ENCODE peak calls at places on chromosomes 12 and 14, in eight cellular contexts. T, E, S, L, I, F, O and P are unnamed samples.

GRCh38 chr12:15227004-15227679 is 5.9 kb upstream of the RERG start:
- DNase-seq in T (peak), E (peak), S (peak), L (peak), I (peak), F (peak), O (peak), P (no peak)

GRCh38 chr14:104107101-104107581 is 21.6 kb downstream of the ASPG start:
- DNase-seq in T (no peak), E (no peak), S (peak), L (no peak), I (no peak), F (no peak), O (no peak), P (no peak)

GRCh38 chr12:82740-83139 is 16.2 kb downstream of the IQSEC3 start:
- DNase-seq in T (no peak), E (no peak), S (no peak), L (no peak), I (no peak), F (no peak), O (no peak), P (no peak)

GRCh38 chr14:32662234-32662633 is 276.4 kb upstream of the NPAS3 start:
- DNase-seq in T (peak), E (no peak), S (no peak), L (no peak), I (no peak), F (peak), O (no peak), P (no peak)

GRCh38 chr14:95287176-95287754 is 32.4 kb downstream of the CLMN start:
- DNase-seq in T (no peak), E (no peak), S (no peak), L (no peak), I (no peak), F (no peak), O (no peak), P (no peak)

GRCh38 chr12:68264175-68264863 is 10.9 kb upstream of the IL22 start:
- DNase-seq in T (no peak), E (no peak), S (no peak), L (no peak), I (no peak), F (peak), O (no peak), P (no peak)

GRCh38 chr12:115983226-115983798 is 294.2 kb downstream of the MED13L start:
- DNase-seq in T (no peak), E (no peak), S (no peak), L (no peak), I (peak), F (peak), O (no peak), P (no peak)

GRCh38 chr12:124749725-124750124 is 113.9 kb downstream of the SCARB1 start:
- DNase-seq in T (no peak), E (no peak), S (no peak), L (no peak), I (no peak), F (no peak), O (no peak), P (no peak)

GRCh38 chr12:128510527-128510926 is 243.6 kb downstream of the TMEM132C start:
- DNase-seq in T (no peak), E (no peak), S (no peak), L (no peak), I (no peak), F (no peak), O (no peak), P (no peak)

GRCh38 chr14:48429512-48429911 is 754.1 kb upstream of the MDGA2 start:
- DNase-seq in T (no peak), E (no peak), S (no peak), L (no peak), I (no peak), F (no peak), O (no peak), P (no peak)

GRCh38 chr14:64800000-64800399 is 79.7 kb downstream of the SPTB start:
- DNase-seq in T (peak), E (no peak), S (no peak), L (peak), I (peak), F (peak), O (no peak), P (no peak)

GRCh38 chr14:65600742-65601141 is 188.2 kb downstream of the FUT8 start:
- DNase-seq in T (no peak), E (no peak), S (no peak), L (peak), I (no peak), F (no peak), O (no peak), P (no peak)

GRCh38 chr12:30598889-30599288 is 96.8 kb downstream of the IPO8 start:
- DNase-seq in T (no peak), E (no peak), S (no peak), L (no peak), I (no peak), F (no peak), O (no peak), P (no peak)

GRCh38 chr12:59039005-59039404 is 118.7 kb upstream of the LRIG3 start:
- DNase-seq in T (no peak), E (no peak), S (no peak), L (no peak), I (no peak), F (no peak), O (no peak), P (no peak)

GRCh38 chr12:67430708-67431335 is 161.7 kb downstream of the CAND1 start:
- DNase-seq in T (no peak), E (no peak), S (peak), L (no peak), I (no peak), F (peak), O (no peak), P (peak)

GRCh38 chr14:38208825-38209562 is 1.3 kb downstream of the SSTR1 start:
- DNase-seq in T (peak), E (no peak), S (no peak), L (no peak), I (peak), F (peak), O (no peak), P (no peak)

GRCh38 chr12:24111101-24111500 is 161.6 kb upstream of the SOX5 start:
- DNase-seq in T (peak), E (no peak), S (no peak), L (no peak), I (no peak), F (peak), O (no peak), P (no peak)

GRCh38 chr14:93946104-93946503 is 19.0 kb downstream of the FAM181A start:
- DNase-seq in T (no peak), E (no peak), S (no peak), L (no peak), I (no peak), F (peak), O (no peak), P (no peak)

GRCh38 chr14:99768381-99768780 is 24.8 kb upstream of the EML1 start:
- DNase-seq in T (no peak), E (no peak), S (peak), L (no peak), I (peak), F (peak), O (no peak), P (no peak)

GRCh38 chr12:67434653-67435375 is 165.7 kb downstream of the CAND1 start:
- DNase-seq in T (peak), E (no peak), S (no peak), L (no peak), I (no peak), F (peak), O (no peak), P (no peak)

GRCh38 chr12:128684357-128684756 is 139.4 kb downstream of the SLC15A4 start:
- DNase-seq in T (no peak), E (no peak), S (peak), L (no peak), I (no peak), F (no peak), O (no peak), P (no peak)

GRCh38 chr12:117045175-117045997 is 53.8 kb downstream of the TESC start:
- DNase-seq in T (no peak), E (no peak), S (no peak), L (no peak), I (no peak), F (no peak), O (no peak), P (no peak)

GRCh38 chr14:71432334-71432733 is 499.9 kb upstream of the RGS6 start:
- DNase-seq in T (no peak), E (no peak), S (no peak), L (no peak), I (no peak), F (no peak), O (no peak), P (no peak)

GRCh38 chr14:68986225-68986624 is 7.1 kb upstream of the ACTN1 start:
- DNase-seq in T (no peak), E (no peak), S (no peak), L (no peak), I (no peak), F (no peak), O (no peak), P (no peak)

GRCh38 chr14:32986791-32987545 is 48.3 kb downstream of the NPAS3 start:
- DNase-seq in T (no peak), E (no peak), S (no peak), L (no peak), I (peak), F (peak), O (peak), P (no peak)

GRCh38 chr12:104218935-104219334 is 3.4 kb downstream of the TXNRD1 start:
- DNase-seq in T (peak), E (no peak), S (no peak), L (no peak), I (no peak), F (peak), O (no peak), P (no peak)

GRCh38 chr12:58917699-58918334 is 2.5 kb downstream of the LRIG3 start:
- DNase-seq in T (no peak), E (no peak), S (no peak), L (no peak), I (peak), F (no peak), O (no peak), P (no peak)

GRCh38 chr14:51860836-51861583 is 598 bp downstream of the GNG2 start:
- DNase-seq in T (no peak), E (no peak), S (no peak), L (no peak), I (no peak), F (peak), O (no peak), P (no peak)

GRCh38 chr14:72961579-72962335 is 35.5 kb downstream of the DCAF4 start:
- DNase-seq in T (no peak), E (no peak), S (no peak), L (no peak), I (no peak), F (peak), O (no peak), P (no peak)

GRCh38 chr12:108646597-108647190 is 13.0 kb upstream of the SELPLG start:
- DNase-seq in T (no peak), E (no peak), S (no peak), L (no peak), I (no peak), F (peak), O (no peak), P (no peak)

GRCh38 chr14:33691907-33692306 is 259.0 kb downstream of the EGLN3 start:
- DNase-seq in T (no peak), E (no peak), S (no peak), L (no peak), I (no peak), F (no peak), O (no peak), P (no peak)

GRCh38 chr14:91413547-91414474 is 3.8 kb downstream of the CCDC88C start:
- DNase-seq in T (no peak), E (no peak), S (no peak), L (peak), I (no peak), F (no peak), O (no peak), P (no peak)

GRCh38 chr12:26318661-26319068 is 123.3 kb downstream of the SSPN start:
- DNase-seq in T (peak), E (peak), S (peak), L (no peak), I (no peak), F (peak), O (no peak), P (peak)

GRCh38 chr12:79848321-79848720 is 86.6 kb downstream of the PPP1R12A start:
- DNase-seq in T (no peak), E (no peak), S (no peak), L (peak), I (no peak), F (no peak), O (no peak), P (no peak)

GRCh38 chr14:59265808-59266207 is 77.3 kb downstream of the DAAM1 start:
- DNase-seq in T (no peak), E (no peak), S (no peak), L (no peak), I (no peak), F (peak), O (no peak), P (no peak)

GRCh38 chr14:33951183-33951840 is 438 bp upstream of the EGLN3 start:
- DNase-seq in T (no peak), E (no peak), S (no peak), L (no peak), I (no peak), F (no peak), O (no peak), P (no peak)

GRCh38 chr12:131710464-131711457 is at the start of gene SFSWAP:
- DNase-seq in T (peak), E (peak), S (peak), L (peak), I (peak), F (peak), O (peak), P (peak)
- TF ChIP-seq CTCF in T (no peak), E (no peak), S (no peak), L (no peak), I (no peak), F (no peak), O (no peak), P (peak)

GRCh38 chr12:54337854-54338650 is 13.1 kb downstream of the COPZ1 start:
- DNase-seq in T (no peak), E (no peak), S (no peak), L (no peak), I (no peak), F (peak), O (no peak), P (no peak)
- TF ChIP-seq CTCF in T (no peak), E (no peak), S (no peak), L (no peak), I (no peak), F (no peak), O (no peak), P (no peak)

DNA sequence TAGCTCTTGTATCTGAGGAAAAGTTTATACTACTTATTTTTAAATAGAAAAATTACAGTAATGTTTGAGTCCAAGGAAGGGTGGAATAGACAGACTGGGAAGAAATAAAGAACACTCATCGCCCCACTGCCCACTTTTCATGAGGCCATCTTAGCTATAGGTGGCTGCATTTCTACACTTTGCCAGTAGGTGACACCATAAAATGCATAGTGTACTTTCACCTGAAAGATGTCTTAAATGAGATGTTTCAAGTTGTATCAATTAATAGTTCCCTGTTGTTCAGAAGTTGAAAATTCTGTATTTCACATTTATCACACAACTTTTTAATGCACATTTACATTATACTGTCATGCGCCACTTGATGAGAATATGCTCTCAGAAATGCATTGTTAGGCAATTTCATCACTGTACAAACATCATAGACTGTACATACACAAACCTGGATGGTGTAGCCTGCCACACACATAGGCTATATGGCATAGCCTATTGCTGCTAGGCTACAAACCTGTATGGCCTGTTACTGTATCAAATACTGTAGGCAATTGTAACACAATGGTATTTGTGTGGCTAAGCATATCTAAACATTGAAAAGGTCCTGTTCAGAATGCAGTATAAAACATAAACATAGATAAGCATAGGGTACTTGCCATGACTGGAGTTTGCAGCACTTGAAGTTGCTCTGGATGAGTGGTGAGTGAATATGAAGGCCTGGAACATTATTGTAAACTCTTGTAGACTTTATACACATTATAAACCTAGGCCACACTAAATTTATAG is 27.5 kb downstream of the PMCH start:
- DNase-seq in T (peak), E (peak), S (no peak), L (no peak), I (peak), F (peak), O (no peak), P (no peak)
- TF ChIP-seq CTCF in T (peak), E (peak), S (peak), L (peak), I (peak), F (peak), O (peak), P (peak)

GRCh38 chr12:81255456-81255855 is 177.6 kb downstream of the ACSS3 start:
- DNase-seq in T (no peak), E (no peak), S (no peak), L (no peak), I (no peak), F (no peak), O (no peak), P (no peak)

GRCh38 chr12:81255947-81256346 is 178.1 kb downstream of the ACSS3 start:
- DNase-seq in T (no peak), E (no peak), S (no peak), L (no peak), I (no peak), F (no peak), O (no peak), P (no peak)

GRCh38 chr12:81259360-81259759 is 181.5 kb downstream of the ACSS3 start:
- DNase-seq in T (no peak), E (no peak), S (no peak), L (no peak), I (no peak), F (no peak), O (no peak), P (no peak)

GRCh38 chr12:81261508-81262207 is 183.8 kb downstream of the ACSS3 start:
- DNase-seq in T (no peak), E (no peak), S (no peak), L (no peak), I (no peak), F (no peak), O (no peak), P (no peak)

GRCh38 chr12:81257952-81258551 is 180.2 kb downstream of the ACSS3 start:
- DNase-seq in T (peak), E (no peak), S (no peak), L (peak), I (peak), F (peak), O (no peak), P (no peak)
- TF ChIP-seq CTCF in T (peak), E (peak), S (peak), L (peak), I (peak), F (peak), O (peak), P (no peak)

DNA sequence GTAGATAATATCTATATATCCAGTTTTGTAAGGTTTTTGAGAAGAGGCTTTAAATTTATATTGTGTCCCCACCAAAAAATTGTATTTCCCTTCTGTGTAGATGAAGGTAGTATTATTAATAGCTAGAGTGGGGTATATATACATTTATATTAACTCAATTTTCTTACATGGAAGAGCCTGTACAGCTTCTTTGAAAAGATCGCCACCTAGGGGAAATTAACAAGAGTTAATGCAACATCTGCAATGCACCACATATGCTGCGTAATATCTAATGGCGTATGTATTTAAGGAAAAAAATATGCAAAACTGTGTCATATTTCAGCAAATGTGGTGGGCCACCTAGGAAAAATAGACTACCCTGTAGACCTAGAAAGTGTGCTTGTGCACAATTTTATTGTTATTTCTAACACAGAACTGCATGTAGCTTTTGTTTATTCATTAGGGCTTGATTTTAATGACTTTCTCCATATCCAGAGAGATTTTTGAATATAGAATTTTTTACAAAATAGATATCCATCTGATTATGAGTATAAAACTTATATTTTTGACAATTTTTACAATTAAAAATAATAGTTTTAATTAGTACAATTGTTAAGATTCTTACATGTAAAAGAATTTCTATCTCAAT is 14.0 kb downstream of the CCER1 start:
- DNase-seq in T (peak), E (peak), S (no peak), L (peak), I (peak), F (peak), O (no peak), P (no peak)
- TF ChIP-seq CTCF in T (peak), E (peak), S (peak), L (peak), I (peak), F (peak), O (peak), P (no peak)

GRCh38 chr14:101737414-101738367 is 23.8 kb upstream of the PPP2R5C start:
- DNase-seq in T (no peak), E (no peak), S (no peak), L (no peak), I (no peak), F (no peak), O (no peak), P (no peak)
- TF ChIP-seq CTCF in T (no peak), E (no peak), S (no peak), L (peak), I (no peak), F (no peak), O (no peak), P (no peak)

GRCh38 chr12:122399592-122400373 is 22.7 kb downstream of the CLIP1 start:
- DNase-seq in T (peak), E (peak), S (peak), L (peak), I (peak), F (peak), O (peak), P (peak)
- TF ChIP-seq CTCF in T (peak), E (peak), S (peak), L (peak), I (peak), F (peak), O (peak), P (peak)

DNA sequence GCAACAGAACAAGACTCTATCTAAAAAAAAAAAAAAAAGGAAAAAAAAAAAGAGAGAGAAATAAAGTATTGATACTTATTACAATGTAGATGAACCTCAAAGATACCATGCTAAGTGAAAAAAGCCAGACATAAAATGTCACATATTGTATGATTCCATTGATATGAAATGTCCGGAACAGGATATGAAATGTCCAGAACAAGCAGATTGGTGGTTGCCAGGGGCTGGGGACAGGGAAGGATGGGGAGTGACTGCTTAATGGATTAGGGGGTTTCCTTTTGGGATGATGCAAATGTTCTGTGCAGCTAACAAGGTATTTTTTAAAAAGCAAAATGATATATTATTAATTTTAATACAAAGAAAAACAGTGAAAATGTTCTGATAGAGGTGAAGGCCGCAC is 5.0 kb downstream of the HVCN1 start:
- DNase-seq in T (no peak), E (no peak), S (no peak), L (no peak), I (no peak), F (no peak), O (no peak), P (no peak)
- TF ChIP-seq CTCF in T (no peak), E (no peak), S (no peak), L (no peak), I (no peak), F (no peak), O (no peak), P (no peak)